ENCODE peak calls at places on chromosome 11, in eight cellular contexts. D is stomach, R is adrenal gland, C is IMR-90, P is GM12878, G is gastrocnemius medialis, X is HCT116, A is K562. L is an unnamed sample. For H3K9me3 and H3K4me1, the result is how much of the 10 kb centered on the place peaks cover.

GRCh38 chr11:39817248-39817647 is 1642.2 kb downstream of the LRRC4C start:
- DNase-seq in G (no peak), D (no peak), R (no peak), A (no peak), X (no peak), P (no peak), C (no peak), L (no peak)

GRCh38 chr11:46380340-46381045 is 976 bp upstream of the MDK start:
- DNase-seq in R (peak), C (no peak), D (peak), A (peak), X (no peak), P (no peak), G (peak), L (peak)

GRCh38 chr11:35270342-35270741 is 131.4 kb downstream of the CD44 start:
- DNase-seq in C (peak), D (no peak), A (no peak), X (no peak), R (no peak), G (no peak), P (no peak), L (no peak)

GRCh38 chr11:606245-606644 is 9.5 kb downstream of the IRF7 start:
- DNase-seq in A (no peak), X (no peak), C (no peak), R (peak), G (no peak), D (peak), P (no peak), L (peak)

GRCh38 chr11:36452231-36452630 is 57.8 kb downstream of the TRAF6 start:
- DNase-seq in P (no peak), G (no peak), C (peak), D (no peak), A (no peak), R (no peak), X (no peak), L (no peak)

GRCh38 chr11:93198221-93198650 is 445 bp upstream of the SLC36A4 start:
- DNase-seq in D (no peak), P (peak), G (no peak), X (no peak), R (no peak), A (no peak), C (peak), L (no peak)

GRCh38 chr11:122486793-122487495 is 168.6 kb upstream of the UBASH3B start:
- DNase-seq in G (no peak), A (no peak), P (no peak), R (no peak), C (peak), X (peak), D (no peak), L (no peak)

GRCh38 chr11:36123353-36124220 is 165.6 kb downstream of the COMMD9 start:
- DNase-seq in X (no peak), D (no peak), A (no peak), G (no peak), R (no peak), P (no peak), C (no peak), L (no peak)

GRCh38 chr11:35747638-35748037 is 85.1 kb downstream of the TRIM44 start:
- DNase-seq in X (no peak), D (no peak), A (no peak), R (no peak), G (no peak), C (no peak), P (no peak), L (no peak)

GRCh38 chr11:79648766-79649545 is 208.1 kb upstream of the TENM4 start:
- DNase-seq in G (no peak), R (no peak), A (no peak), C (no peak), X (no peak), P (no peak), D (no peak), L (no peak)

GRCh38 chr11:1060885-1061616 is 13.6 kb upstream of the MUC2 start:
- DNase-seq in D (peak), P (no peak), G (no peak), C (peak), R (peak), X (peak), A (no peak), L (no peak)

GRCh38 chr11:78576549-78577097 is 2.0 kb upstream of the NARS2 start:
- DNase-seq in G (no peak), X (no peak), P (no peak), D (no peak), A (no peak), R (no peak), C (no peak), L (no peak)

GRCh38 chr11:87645626-87646025 is 529.6 kb downstream of the RAB38 start:
- DNase-seq in D (no peak), A (no peak), P (no peak), R (no peak), X (no peak), C (no peak), G (no peak), L (no peak)

GRCh38 chr11:112564228-112564955 is 303.7 kb upstream of the PLET1 start:
- DNase-seq in G (peak), P (no peak), R (peak), A (no peak), C (peak), X (no peak), D (no peak), L (peak)

GRCh38 chr11:69333906-69334305 is 40.0 kb downstream of the MYEOV start:
- DNase-seq in C (peak), A (no peak), R (no peak), D (peak), G (no peak), P (no peak), X (no peak), L (peak)

GRCh38 chr11:45282070-45282469 is 4.1 kb downstream of the SYT13 start:
- DNase-seq in A (no peak), D (no peak), C (no peak), P (no peak), R (no peak), X (no peak), G (no peak), L (peak)

GRCh38 chr11:80586464-80586863 is 1145.6 kb upstream of the TENM4 start:
- DNase-seq in P (no peak), G (no peak), C (peak), X (no peak), A (no peak), D (no peak), R (no peak), L (no peak)

GRCh38 chr11:32870676-32871075 is 21.9 kb upstream of the QSER1 start:
- DNase-seq in X (no peak), R (no peak), A (peak), G (no peak), D (no peak), P (no peak), C (no peak), L (no peak)

GRCh38 chr11:129408865-129409444 is 33.3 kb downstream of the BARX2 start:
- DNase-seq in R (no peak), D (no peak), G (no peak), X (no peak), P (no peak), A (no peak), C (no peak), L (no peak)

GRCh38 chr11:35012467-35013191 is 96.2 kb downstream of the PDHX start:
- DNase-seq in R (no peak), P (peak), D (no peak), X (no peak), C (no peak), G (no peak), A (no peak), L (no peak)

GRCh38 chr11:66745356-66746235 is 16.6 kb upstream of the SPTBN2 start:
- DNase-seq in G (no peak), A (peak), P (no peak), R (no peak), D (peak), X (no peak), C (no peak), L (no peak)

GRCh38 chr11:73662445-73663157 is 16.2 kb downstream of the PLEKHB1 start:
- DNase-seq in X (no peak), C (peak), P (no peak), D (no peak), A (no peak), R (no peak), G (no peak), L (no peak)

GRCh38 chr11:69309800-69310280 is 15.9 kb downstream of the MYEOV start:
- DNase-seq in A (no peak), G (no peak), C (peak), R (no peak), P (no peak), X (no peak), D (no peak), L (no peak)

GRCh38 chr11:80855975-80856524 is 1415.2 kb upstream of the TENM4 start:
- DNase-seq in P (no peak), G (no peak), R (no peak), D (no peak), A (no peak), X (no peak), C (no peak), L (no peak)

GRCh38 chr11:114607753-114608459 is 12.3 kb upstream of the NXPE4 start:
- DNase-seq in C (no peak), X (no peak), D (no peak), A (no peak), R (no peak), P (no peak), G (no peak), L (no peak)
- H3K9me3 ChIP-seq in C (under half), X (under half), D (under half), A (under half), R (under half), P (under half), G (under half), L (under half)

GRCh38 chr11:128093689-128094088 is 493.7 kb downstream of the ETS1 start:
- DNase-seq in C (no peak), R (no peak), D (no peak), P (no peak), G (no peak), X (no peak), A (no peak), L (no peak)

GRCh38 chr11:128086794-128087193 is 500.6 kb downstream of the ETS1 start:
- DNase-seq in R (no peak), P (no peak), C (no peak), X (no peak), D (no peak), A (no peak), G (no peak), L (no peak)

GRCh38 chr11:128085276-128085675 is 502.1 kb downstream of the ETS1 start:
- DNase-seq in R (no peak), X (no peak), D (no peak), G (no peak), P (no peak), C (no peak), A (no peak), L (no peak)

GRCh38 chr11:128095459-128096096 is 491.8 kb downstream of the ETS1 start:
- DNase-seq in A (no peak), R (no peak), P (no peak), G (no peak), D (no peak), C (peak), X (peak), L (no peak)

GRCh38 chr11:128089962-128090361 is 497.4 kb downstream of the ETS1 start:
- DNase-seq in R (no peak), G (no peak), X (no peak), P (no peak), C (no peak), D (no peak), A (no peak), L (no peak)
- H3K4me1 ChIP-seq in R (under half), G (under half), X (under half), P (under half), C (under half), D (under half), A (under half), L (under half)

DNA sequence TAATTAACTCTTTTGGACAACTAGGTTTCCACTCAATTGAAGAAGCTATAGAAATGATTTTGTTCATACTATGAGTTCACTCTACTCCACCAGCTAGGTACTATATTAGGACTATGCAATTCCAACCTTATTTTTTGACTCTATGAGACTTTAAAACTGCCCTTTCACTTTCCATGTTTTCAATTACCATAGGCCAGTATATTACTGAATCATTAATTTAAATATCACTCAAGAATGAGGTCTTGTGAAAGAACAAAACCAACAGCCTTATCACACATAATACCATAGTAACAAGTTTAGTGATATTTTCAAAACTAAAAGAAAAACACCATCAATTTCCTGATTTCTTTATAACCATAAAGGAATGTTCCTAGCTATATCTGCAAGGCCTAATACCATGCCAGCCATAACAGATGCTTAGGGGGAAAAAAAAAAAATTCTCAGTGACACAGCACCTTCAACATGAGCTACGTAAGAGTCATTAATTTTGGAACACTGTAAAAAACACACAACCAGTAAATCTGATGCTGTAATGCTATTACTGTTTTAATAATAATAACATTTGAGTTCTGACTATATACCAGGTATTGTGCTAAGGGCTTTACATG is 6.1 kb downstream of the DCUN1D5 start:
- DNase-seq in P (no peak), R (no peak), C (peak), A (no peak), G (no peak), X (no peak), D (no peak), L (no peak)
- TF ChIP-seq POLR2A in P (no peak), R (no peak), C (no peak), A (no peak), G (no peak), X (no peak), D (no peak), L (no peak)

GRCh38 chr11:54930930-54931329 is 224.3 kb downstream of the OR4A5 start:
- DNase-seq in P (no peak), X (no peak), D (no peak), A (no peak), C (no peak), G (no peak), R (peak), L (no peak)

GRCh38 chr11:54927704-54928103 is 221.1 kb downstream of the OR4A5 start:
- DNase-seq in P (no peak), D (no peak), R (no peak), A (no peak), G (no peak), C (no peak), X (no peak), L (no peak)
- H3K9me3 ChIP-seq in P (under half), D (half or more), R (half or more), A (under half), G (under half), C (under half), X (under half), L (half or more)

DNA sequence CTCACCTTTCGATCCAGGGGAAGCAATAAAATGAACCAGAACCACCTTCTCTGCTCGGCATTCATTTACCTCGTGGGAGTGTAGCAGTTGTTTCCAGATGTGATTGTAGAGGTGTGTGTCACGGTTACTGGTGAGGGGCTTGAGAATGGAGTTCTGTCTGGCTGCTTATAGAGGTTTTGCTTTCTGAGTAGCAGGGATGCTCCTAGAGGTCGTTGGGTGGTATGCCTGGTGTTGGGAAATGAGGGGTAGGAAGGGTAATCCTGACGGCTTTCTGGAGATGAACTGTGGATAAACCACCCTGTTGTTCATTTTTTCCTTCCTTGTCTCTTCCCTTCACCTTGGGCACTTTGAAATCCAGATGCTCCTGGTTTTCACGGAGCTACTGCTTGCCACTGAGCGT is 8.1 kb downstream of the TEAD1 start:
- DNase-seq in A (no peak), R (no peak), X (no peak), G (no peak), C (no peak), D (no peak), P (no peak), L (no peak)
- H3K4me1 ChIP-seq in A (under half), R (under half), X (half or more), G (half or more), C (under half), D (half or more), P (under half), L (under half)

DNA sequence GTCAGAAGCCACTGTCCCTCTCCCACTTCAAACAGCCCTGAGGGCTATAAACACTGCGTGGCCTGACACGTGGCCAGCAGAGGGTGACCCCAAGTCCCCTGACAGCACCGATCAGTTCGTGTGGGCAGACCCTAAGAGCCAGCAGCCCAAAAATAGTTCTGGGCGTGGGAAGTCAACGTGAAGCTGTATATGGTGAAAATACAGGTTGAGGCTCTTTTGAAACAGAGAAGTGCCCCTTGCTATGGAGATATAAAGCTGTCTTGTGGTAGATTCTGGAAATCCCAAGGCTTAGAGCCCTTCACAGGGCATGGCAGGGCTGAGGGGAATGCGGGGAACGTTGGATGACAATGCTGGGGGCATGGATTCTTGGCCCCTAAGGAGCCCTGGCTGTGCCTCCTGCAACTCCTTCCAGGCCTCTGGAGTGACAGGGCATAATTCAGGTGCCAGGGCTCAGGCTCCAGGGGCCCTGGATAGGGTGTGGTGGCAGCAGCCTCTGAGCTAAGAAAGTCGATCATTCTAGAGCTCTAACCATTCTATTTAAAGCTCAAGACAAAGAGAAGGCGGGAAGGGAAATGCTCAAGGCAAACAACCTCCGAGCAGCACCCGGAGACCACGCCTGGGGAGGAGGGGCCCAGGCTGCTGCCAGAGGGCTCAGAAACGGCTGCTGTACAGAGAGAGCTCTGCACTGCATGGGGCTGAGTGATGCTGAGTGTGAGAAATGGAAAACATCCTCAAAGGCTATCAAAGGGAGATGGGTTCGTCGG is 60.4 kb upstream of the CD5 start:
- DNase-seq in C (no peak), P (no peak), D (peak), R (no peak), A (no peak), X (no peak), G (no peak), L (no peak)
- TF ChIP-seq POLR2A in C (no peak), P (peak), D (no peak), R (no peak), A (no peak), X (no peak), G (no peak), L (no peak)

DNA sequence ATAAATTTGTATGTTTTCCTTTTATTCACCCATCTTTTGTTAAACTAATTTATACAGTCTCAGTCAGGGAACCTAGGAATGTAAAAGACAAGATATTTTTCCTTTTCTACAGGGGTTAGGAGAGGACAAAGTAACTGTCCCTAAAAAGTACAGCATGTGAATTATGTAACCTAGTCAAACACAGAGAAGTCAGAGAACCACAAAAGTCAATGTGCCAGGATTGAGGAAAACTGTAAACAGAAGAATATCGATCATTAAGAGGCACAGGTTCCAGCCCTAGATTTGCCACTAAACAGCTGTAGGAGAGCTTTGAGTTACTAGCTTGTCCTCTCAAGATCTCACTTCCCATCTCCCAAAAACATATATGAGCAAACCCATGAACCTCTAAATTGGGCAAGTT is 550.9 kb upstream of the FAT3 start:
- DNase-seq in A (no peak), P (no peak), D (no peak), G (no peak), X (no peak), C (no peak), R (no peak), L (no peak)
- H3K9me3 ChIP-seq in A (under half), P (under half), D (under half), G (under half), X (under half), C (under half), R (under half), L (under half)

L was measured in breast epithelium.